ENCODE peak calls at places on chromosomes 1 and 21, in six cellular contexts. One of them, this sample, is unnamed.

GRCh38 chr1:207579436-207579799 is 65.5 kb upstream of the CR1L start:
- DNase-seq in GM20000: peak
- DNase-seq in OCI-LY7: peak
- DNase-seq in transverse colon: peak
- DNase-seq in WTC11: peak
- DNase-seq in AG09319: peak
- DNase-seq in this sample: peak

GRCh38 chr21:45041351-45041805 is 33.0 kb upstream of the ADARB1 start:
- DNase-seq in AG09319: peak
- DNase-seq in GM20000: no peak
- DNase-seq in OCI-LY7: no peak
- DNase-seq in transverse colon: peak
- DNase-seq in WTC11: no peak
- DNase-seq in this sample: no peak

GRCh38 chr1:21939650-21940374 is 2.7 kb upstream of the HSPG2 start:
- DNase-seq in AG09319: peak
- DNase-seq in OCI-LY7: no peak
- DNase-seq in transverse colon: peak
- DNase-seq in WTC11: no peak
- DNase-seq in GM20000: no peak
- DNase-seq in this sample: peak

GRCh38 chr1:37651803-37652202 is 17.1 kb upstream of the RSPO1 start:
- DNase-seq in transverse colon: no peak
- DNase-seq in AG09319: no peak
- DNase-seq in OCI-LY7: no peak
- DNase-seq in WTC11: no peak
- DNase-seq in GM20000: no peak
- DNase-seq in this sample: no peak

GRCh38 chr1:162997499-162998285 is 71.5 kb upstream of the RGS4 start:
- DNase-seq in OCI-LY7: no peak
- DNase-seq in GM20000: no peak
- DNase-seq in AG09319: no peak
- DNase-seq in WTC11: no peak
- DNase-seq in transverse colon: no peak
- DNase-seq in this sample: no peak

GRCh38 chr1:118275716-118276115 is 90.7 kb upstream of the SPAG17 start:
- DNase-seq in WTC11: no peak
- DNase-seq in AG09319: no peak
- DNase-seq in GM20000: no peak
- DNase-seq in OCI-LY7: no peak
- DNase-seq in transverse colon: no peak
- DNase-seq in this sample: no peak

GRCh38 chr1:22517936-22518335 is 45.4 kb upstream of the EPHA8 start:
- DNase-seq in OCI-LY7: no peak
- DNase-seq in WTC11: no peak
- DNase-seq in AG09319: no peak
- DNase-seq in transverse colon: no peak
- DNase-seq in GM20000: no peak
- DNase-seq in this sample: no peak

GRCh38 chr1:212203611-212204010 is 81.6 kb upstream of the PPP2R5A start:
- DNase-seq in GM20000: no peak
- DNase-seq in transverse colon: no peak
- DNase-seq in WTC11: no peak
- DNase-seq in AG09319: no peak
- DNase-seq in OCI-LY7: no peak
- DNase-seq in this sample: no peak

GRCh38 chr1:21175324-21175669 is 1.4 kb downstream of the EIF4G3 start:
- DNase-seq in transverse colon: peak
- DNase-seq in WTC11: no peak
- DNase-seq in OCI-LY7: peak
- DNase-seq in GM20000: peak
- DNase-seq in AG09319: no peak
- DNase-seq in this sample: no peak

GRCh38 chr1:229272164-229273158 is 1.6 kb downstream of the RAB4A start:
- DNase-seq in GM20000: no peak
- DNase-seq in transverse colon: no peak
- DNase-seq in AG09319: no peak
- DNase-seq in OCI-LY7: no peak
- DNase-seq in WTC11: no peak
- DNase-seq in this sample: no peak

GRCh38 chr1:229270547-229271447 is at the start of gene RAB4A:
- DNase-seq in WTC11: peak
- DNase-seq in AG09319: peak
- DNase-seq in OCI-LY7: peak
- DNase-seq in GM20000: peak
- DNase-seq in transverse colon: peak
- DNase-seq in this sample: peak

GRCh38 chr1:229273507-229274232 is 2.8 kb downstream of the RAB4A start:
- DNase-seq in GM20000: no peak
- DNase-seq in OCI-LY7: no peak
- DNase-seq in AG09319: no peak
- DNase-seq in WTC11: no peak
- DNase-seq in transverse colon: no peak
- DNase-seq in this sample: peak

GRCh38 chr1:229268505-229268904 is 2.4 kb upstream of the RAB4A start:
- DNase-seq in WTC11: no peak
- DNase-seq in GM20000: no peak
- DNase-seq in AG09319: no peak
- DNase-seq in transverse colon: no peak
- DNase-seq in OCI-LY7: no peak
- DNase-seq in this sample: no peak

DNA sequence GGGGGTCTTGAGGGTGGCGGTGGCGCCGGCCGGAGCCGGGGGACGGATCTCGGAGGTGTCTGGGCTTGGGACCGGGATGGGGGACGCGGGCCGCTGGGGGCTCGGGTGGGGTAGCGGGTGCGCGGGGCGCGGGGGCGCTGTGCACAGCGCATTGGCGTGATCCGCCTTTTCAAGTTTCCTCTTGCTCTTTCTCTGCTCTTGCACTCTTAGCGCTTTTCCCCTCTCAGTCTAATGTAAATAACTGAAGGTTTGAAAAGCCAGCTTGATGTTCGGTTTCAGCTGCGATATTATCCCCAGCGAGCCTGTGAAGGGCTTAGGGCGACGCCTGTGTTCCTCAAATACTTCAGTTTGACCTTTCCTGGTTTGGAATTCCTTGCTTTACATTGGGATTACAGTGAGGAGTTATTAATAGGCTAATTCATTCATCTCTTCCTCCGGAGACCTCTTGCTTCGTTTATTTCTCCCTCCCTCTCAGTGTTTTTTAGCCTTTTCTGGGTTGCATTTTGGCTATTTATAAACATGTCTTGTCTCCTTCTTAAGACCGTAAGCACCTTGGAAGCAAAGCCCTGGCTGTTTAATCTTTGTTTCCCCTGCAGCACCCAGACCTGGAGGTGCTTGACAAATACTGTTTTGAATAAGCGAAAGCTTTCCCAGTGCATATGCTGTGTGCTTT is 673 bp downstream of the RAB4A start:
- DNase-seq in OCI-LY7: peak
- DNase-seq in WTC11: no peak
- DNase-seq in AG09319: no peak
- DNase-seq in transverse colon: peak
- DNase-seq in GM20000: no peak
- DNase-seq in this sample: no peak
- TF ChIP-seq CTCF in OCI-LY7: peak
- TF ChIP-seq CTCF in WTC11: no peak
- TF ChIP-seq CTCF in AG09319: peak
- TF ChIP-seq CTCF in transverse colon: no peak
- TF ChIP-seq CTCF in GM20000: no peak
- TF ChIP-seq CTCF in this sample: no peak

GRCh38 chr21:37087188-37087587 is 14.1 kb downstream of the TTC3 start:
- DNase-seq in OCI-LY7: no peak
- DNase-seq in WTC11: no peak
- DNase-seq in AG09319: peak
- DNase-seq in GM20000: no peak
- DNase-seq in transverse colon: no peak
- DNase-seq in this sample: peak
- TF ChIP-seq CTCF in OCI-LY7: peak
- TF ChIP-seq CTCF in WTC11: no peak
- TF ChIP-seq CTCF in AG09319: peak
- TF ChIP-seq CTCF in GM20000: no peak
- TF ChIP-seq CTCF in transverse colon: peak
- TF ChIP-seq CTCF in this sample: no peak

GRCh38 chr1:228368801-228369607 is 37.6 kb downstream of the TRIM11 start:
- DNase-seq in WTC11: peak
- DNase-seq in transverse colon: no peak
- DNase-seq in OCI-LY7: no peak
- DNase-seq in GM20000: no peak
- DNase-seq in AG09319: no peak
- DNase-seq in this sample: no peak
- TF ChIP-seq CTCF in WTC11: no peak
- TF ChIP-seq CTCF in transverse colon: no peak
- TF ChIP-seq CTCF in OCI-LY7: no peak
- TF ChIP-seq CTCF in GM20000: no peak
- TF ChIP-seq CTCF in AG09319: no peak
- TF ChIP-seq CTCF in this sample: no peak

DNA sequence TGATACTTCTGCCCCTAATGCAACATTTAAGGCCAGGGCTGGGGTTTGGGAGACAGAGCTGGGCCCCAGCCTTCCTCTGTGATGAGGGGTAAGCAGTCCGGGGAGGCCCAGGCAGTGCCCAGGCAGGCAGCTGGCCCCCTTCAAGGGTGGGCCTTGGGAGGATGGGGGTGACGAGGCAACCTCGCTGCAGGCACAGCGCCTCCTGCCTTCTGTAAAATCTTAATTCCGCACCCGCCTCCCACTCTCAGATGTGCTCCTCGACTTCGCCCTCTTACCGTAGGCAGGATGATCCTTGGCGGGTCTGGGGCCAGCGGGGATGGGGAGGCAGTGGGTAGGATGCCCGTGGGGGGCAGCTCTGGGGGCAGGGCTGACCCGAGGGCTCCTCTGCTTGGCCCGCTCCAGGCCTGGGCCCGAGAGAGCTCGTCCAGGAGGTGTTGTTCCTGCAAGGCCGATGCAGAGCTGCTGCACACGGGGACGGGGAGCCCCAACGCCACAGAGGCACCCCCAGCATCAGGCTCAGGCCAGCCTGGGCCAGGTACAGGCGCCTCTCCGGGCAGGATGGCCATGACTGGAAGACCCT is 9.1 kb downstream of the C21orf58 start:
- DNase-seq in AG09319: no peak
- DNase-seq in transverse colon: no peak
- DNase-seq in OCI-LY7: no peak
- DNase-seq in WTC11: no peak
- DNase-seq in GM20000: no peak
- DNase-seq in this sample: no peak
- TF ChIP-seq CTCF in AG09319: no peak
- TF ChIP-seq CTCF in transverse colon: no peak
- TF ChIP-seq CTCF in OCI-LY7: no peak
- TF ChIP-seq CTCF in WTC11: no peak
- TF ChIP-seq CTCF in GM20000: no peak
- TF ChIP-seq CTCF in this sample: no peak

GRCh38 chr1:156751724-156752481 is 428 bp upstream of the HDGF start:
- DNase-seq in transverse colon: peak
- DNase-seq in AG09319: peak
- DNase-seq in WTC11: peak
- DNase-seq in OCI-LY7: peak
- DNase-seq in GM20000: peak
- DNase-seq in this sample: peak
- TF ChIP-seq CTCF in transverse colon: peak
- TF ChIP-seq CTCF in AG09319: no peak
- TF ChIP-seq CTCF in WTC11: no peak
- TF ChIP-seq CTCF in OCI-LY7: no peak
- TF ChIP-seq CTCF in GM20000: no peak
- TF ChIP-seq CTCF in this sample: no peak

DNA sequence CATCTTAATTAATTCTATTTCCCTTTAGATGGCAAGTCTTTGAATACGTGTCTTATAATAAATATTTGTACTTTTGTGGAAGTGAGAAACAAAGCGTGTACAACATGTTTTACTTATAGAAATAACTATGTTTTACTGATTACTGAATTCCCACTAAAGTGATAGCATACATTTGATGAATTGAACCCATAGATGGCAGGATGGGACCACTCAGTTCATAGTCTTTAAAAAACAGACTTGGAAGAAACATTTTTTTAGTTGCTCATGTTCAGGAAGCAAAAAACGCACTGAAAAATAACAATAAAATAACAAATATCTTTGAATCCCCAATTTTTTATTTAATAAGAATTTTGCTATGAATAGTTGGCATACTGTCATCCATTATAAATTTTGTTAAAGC is 507.1 kb upstream of the ZRANB2 start:
- DNase-seq in AG09319: peak
- DNase-seq in GM20000: no peak
- DNase-seq in transverse colon: no peak
- DNase-seq in WTC11: no peak
- DNase-seq in OCI-LY7: no peak
- DNase-seq in this sample: no peak
- TF ChIP-seq CTCF in AG09319: peak
- TF ChIP-seq CTCF in GM20000: no peak
- TF ChIP-seq CTCF in transverse colon: peak
- TF ChIP-seq CTCF in WTC11: no peak
- TF ChIP-seq CTCF in OCI-LY7: peak
- TF ChIP-seq CTCF in this sample: no peak

GRCh38 chr1:239084459-239085080 is 301.8 kb upstream of the CHRM3 start:
- DNase-seq in OCI-LY7: no peak
- DNase-seq in transverse colon: no peak
- DNase-seq in WTC11: peak
- DNase-seq in GM20000: no peak
- DNase-seq in AG09319: no peak
- DNase-seq in this sample: no peak
- TF ChIP-seq CTCF in OCI-LY7: peak
- TF ChIP-seq CTCF in transverse colon: no peak
- TF ChIP-seq CTCF in WTC11: no peak
- TF ChIP-seq CTCF in GM20000: no peak
- TF ChIP-seq CTCF in AG09319: no peak
- TF ChIP-seq CTCF in this sample: no peak